ENCODE peak calls at places on chromosome 1, in seven cellular contexts. E, V, J, X, Y, G and S are unnamed samples.

GRCh38 chr1:186079084-186079684 is 295.9 kb downstream of the TPR start:
- DNase-seq in E (no peak), G (no peak), J (no peak), X (no peak), Y (no peak), V (no peak), S (no peak)

GRCh38 chr1:218772575-218772974 is 401.1 kb upstream of the LYPLAL1 start:
- DNase-seq in J (no peak), G (no peak), Y (peak), E (no peak), X (no peak), V (no peak), S (no peak)

GRCh38 chr1:203179328-203180009 is 3.8 kb upstream of the MYBPH start:
- DNase-seq in X (no peak), V (no peak), E (no peak), G (no peak), J (no peak), Y (no peak), S (no peak)

GRCh38 chr1:183417691-183418491 is at the start of gene NMNAT2:
- DNase-seq in Y (peak), E (no peak), J (no peak), G (no peak), V (no peak), X (peak), S (no peak)

GRCh38 chr1:10553124-10553523 is 78.4 kb downstream of the PEX14 start:
- DNase-seq in X (no peak), Y (no peak), G (no peak), V (no peak), E (no peak), J (no peak), S (no peak)

GRCh38 chr1:25766721-25767436 is 33.1 kb upstream of the SELENON start:
- DNase-seq in E (no peak), G (no peak), J (no peak), Y (no peak), X (peak), V (no peak), S (no peak)

GRCh38 chr1:87061742-87062156 is 147.3 kb downstream of the HS2ST1 start:
- DNase-seq in G (no peak), Y (no peak), E (no peak), V (no peak), J (no peak), X (no peak), S (no peak)

GRCh38 chr1:65670518-65670917 is 122.2 kb upstream of the PDE4B start:
- DNase-seq in E (no peak), J (no peak), Y (no peak), V (no peak), X (no peak), G (no peak), S (no peak)

GRCh38 chr1:207842506-207842905 is 68.4 kb downstream of the CD34 start:
- DNase-seq in E (no peak), V (no peak), G (no peak), Y (no peak), J (no peak), X (no peak), S (no peak)

GRCh38 chr1:62905309-62905708 is 121.4 kb downstream of the ATG4C start:
- DNase-seq in V (no peak), G (no peak), Y (no peak), J (no peak), E (no peak), X (no peak), S (no peak)

GRCh38 chr1:62908168-62908567 is 124.2 kb downstream of the ATG4C start:
- DNase-seq in Y (no peak), X (no peak), J (no peak), E (no peak), G (no peak), V (no peak), S (no peak)

GRCh38 chr1:62904537-62904936 is 120.6 kb downstream of the ATG4C start:
- DNase-seq in Y (no peak), X (no peak), E (no peak), V (no peak), G (no peak), J (no peak), S (no peak)

GRCh38 chr1:62905872-62906271 is 121.9 kb downstream of the ATG4C start:
- DNase-seq in E (no peak), V (no peak), G (no peak), J (no peak), X (no peak), Y (no peak), S (no peak)

DNA sequence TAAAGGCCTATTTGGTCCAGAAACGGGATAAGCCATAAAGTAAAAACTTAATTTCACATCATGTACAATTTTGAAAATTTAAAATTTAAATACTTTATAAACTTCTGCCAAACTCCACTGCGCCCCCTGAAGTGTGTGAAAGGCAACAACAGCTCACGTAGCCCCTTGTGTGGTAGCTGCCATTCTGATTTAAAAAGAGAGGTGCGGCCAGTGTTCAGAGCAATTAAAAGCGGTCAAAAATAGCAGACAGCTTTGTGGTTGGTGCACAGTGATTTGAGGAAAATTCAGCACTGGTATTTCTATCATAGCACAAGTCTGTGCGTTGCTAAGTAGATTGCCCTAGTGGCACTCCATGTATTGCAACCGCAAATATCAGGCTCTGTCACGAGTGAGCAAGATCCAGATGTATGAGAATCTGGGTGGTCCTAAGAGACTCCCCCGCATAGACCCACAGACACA is 122.5 kb downstream of the ATG4C start:
- DNase-seq in X (no peak), J (no peak), Y (peak), G (no peak), E (no peak), V (peak), S (no peak)
- TF ChIP-seq CTCF in X (no peak), J (no peak), Y (peak), G (no peak), E (peak), V (no peak), S (no peak)

DNA sequence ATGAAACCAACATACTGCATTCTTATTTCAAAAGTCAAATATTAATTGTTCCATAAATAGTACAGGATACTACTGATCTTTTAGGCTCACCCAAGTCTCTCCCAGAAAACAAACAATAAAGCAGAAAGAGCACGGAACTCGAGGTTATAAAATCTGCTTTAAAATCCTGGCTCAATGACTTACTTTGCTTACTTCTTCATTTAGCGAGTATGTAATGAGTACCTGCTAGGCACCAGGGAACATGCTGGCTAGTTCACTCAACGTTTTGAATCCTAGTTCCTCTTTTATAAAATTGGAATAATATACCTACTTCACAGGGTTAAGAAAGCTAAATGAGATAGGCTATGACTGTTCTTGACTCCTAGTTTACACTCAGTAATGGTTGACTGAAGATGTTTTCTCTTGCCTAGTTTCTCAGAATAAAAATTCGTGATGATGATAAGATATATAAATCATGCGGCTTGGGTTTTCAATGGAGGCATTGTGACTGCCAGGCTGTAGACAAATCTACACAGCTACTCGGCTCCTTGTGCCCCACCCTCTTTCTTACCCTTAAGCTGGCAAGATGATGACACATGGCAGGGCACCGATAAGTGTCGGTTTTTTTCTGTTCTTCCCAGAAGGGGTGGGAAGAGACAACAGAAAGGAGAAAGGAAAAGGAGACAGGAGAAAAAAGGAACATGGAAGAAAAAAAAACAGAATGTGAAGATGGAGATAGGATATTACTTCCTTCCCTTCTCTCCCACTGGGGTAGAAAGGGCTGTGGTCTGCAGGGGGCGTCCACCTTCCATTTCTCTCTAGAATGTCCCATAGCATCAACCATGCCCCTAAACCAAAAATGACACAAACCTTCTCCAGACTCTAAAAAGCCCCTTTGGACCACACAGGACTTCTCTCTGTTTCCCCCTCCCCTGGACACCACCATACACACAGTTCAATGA is 507.1 kb downstream of the SMYD3 start:
- DNase-seq in G (no peak), E (no peak), Y (no peak), V (no peak), J (no peak), X (no peak), S (no peak)
- TF ChIP-seq CTCF in G (no peak), E (no peak), Y (no peak), V (no peak), J (no peak), X (no peak), S (no peak)

DNA sequence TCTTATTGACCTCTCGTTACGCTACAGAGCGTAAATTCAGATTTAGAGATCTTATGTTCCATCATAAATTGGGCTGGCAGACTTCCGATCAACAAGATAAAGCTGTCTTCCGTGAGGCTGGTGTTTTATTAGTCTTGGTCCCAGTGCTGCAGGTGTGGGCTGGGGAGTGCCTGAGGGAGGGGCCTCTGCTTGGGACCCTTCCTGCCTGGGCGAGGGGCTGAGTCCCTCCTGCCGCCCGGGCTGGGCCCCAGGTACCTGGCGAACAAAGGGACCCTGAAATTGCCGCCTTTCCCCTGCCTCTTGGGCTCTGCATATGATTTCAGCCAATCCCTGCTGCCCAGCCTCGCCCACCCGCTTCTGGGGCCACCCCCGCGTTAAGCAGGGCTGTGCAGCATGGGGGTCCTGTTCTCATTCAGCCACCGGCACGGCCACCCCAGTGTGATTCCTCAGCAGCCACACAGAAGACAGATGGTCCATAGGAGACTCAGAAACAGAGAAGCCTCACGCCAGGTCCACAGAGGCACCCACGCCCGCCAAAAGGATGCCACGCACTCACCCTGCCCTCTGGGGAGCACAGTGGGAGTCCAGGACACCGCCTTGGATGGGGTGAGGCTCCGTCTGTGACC is 6.1 kb upstream of the SAMD11 start:
- DNase-seq in X (peak), E (no peak), J (no peak), Y (no peak), G (no peak), V (no peak), S (no peak)
- TF ChIP-seq CTCF in X (no peak), E (no peak), J (no peak), Y (no peak), G (no peak), V (no peak), S (no peak)

DNA sequence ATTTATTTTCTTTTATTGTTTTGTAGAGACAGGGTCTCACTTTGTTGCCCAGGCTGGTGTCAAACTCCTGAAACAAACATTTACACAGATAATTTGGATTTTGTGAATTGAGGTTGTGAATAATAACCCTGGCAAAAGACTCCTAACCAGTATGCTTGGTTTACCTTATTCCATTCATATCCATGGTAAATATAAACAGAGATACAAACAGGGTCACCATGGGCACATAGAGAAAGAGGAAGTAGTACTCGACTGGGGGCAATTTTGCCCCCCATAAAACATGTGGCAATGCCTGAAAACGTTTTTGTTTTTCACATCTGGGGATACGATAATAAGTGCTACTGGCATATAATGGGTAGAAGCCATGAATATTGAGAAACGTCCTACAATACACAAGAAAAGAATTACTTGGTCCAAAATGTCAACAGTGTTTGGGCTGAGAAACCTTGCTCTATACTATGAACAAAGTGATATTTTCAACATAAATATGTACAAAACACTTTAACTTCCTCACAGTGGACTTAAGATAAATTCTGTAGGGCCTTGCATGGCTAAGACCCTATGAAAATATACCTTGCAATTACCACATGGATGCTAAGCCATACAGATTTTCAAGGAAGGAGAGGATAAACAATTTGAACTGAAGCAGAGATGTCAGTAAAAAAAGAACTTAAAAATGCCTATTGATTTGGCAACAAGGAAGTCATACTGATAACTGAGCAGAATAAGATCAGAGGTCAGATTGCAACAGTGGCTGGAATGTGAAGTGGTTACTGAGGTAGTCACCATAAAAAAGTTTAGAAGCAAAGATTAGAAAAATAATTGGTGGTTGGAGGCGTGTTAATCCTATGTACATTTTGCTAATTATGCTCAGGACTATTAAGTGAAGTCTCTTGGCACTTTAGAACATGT is 27.4 kb upstream of the ASPM start:
- DNase-seq in E (no peak), G (no peak), X (no peak), Y (peak), V (no peak), J (no peak), S (no peak)
- TF ChIP-seq CTCF in E (no peak), G (no peak), X (no peak), Y (no peak), V (no peak), J (no peak), S (no peak)